ENCODE peak calls at places on chromosomes 1 and 21, in four cellular contexts. C is fibroblast of mammary gland, A is astrocyte of the cerebellum, M is left ventricle myocardium inferior. O is an unnamed sample.

GRCh38 chr1:58063095-58063494 is 483.4 kb downstream of the OMA1 start:
- DNase-seq in M (no peak), C (no peak), A (no peak), O (no peak)

GRCh38 chr1:29256979-29257804 is 20.9 kb downstream of the PTPRU start:
- DNase-seq in A (no peak), C (peak), M (no peak), O (no peak)

GRCh38 chr1:145918992-145919939 is 749 bp upstream of the PEX11B start:
- DNase-seq in M (peak), C (peak), A (no peak), O (no peak)

GRCh38 chr1:213686983-213687382 is 300.8 kb upstream of the PROX1 start:
- DNase-seq in M (no peak), C (no peak), A (no peak), O (no peak)

GRCh38 chr1:223125249-223125648 is 17.8 kb downstream of the TLR5 start:
- DNase-seq in A (no peak), C (no peak), M (no peak), O (no peak)

GRCh38 chr1:143721024-143721373 is 250.8 kb downstream of the FAM72C start:
- DNase-seq in A (no peak), C (no peak), M (no peak), O (no peak)

GRCh38 chr1:171245458-171246064 is 2.7 kb upstream of the FMO1 start:
- DNase-seq in M (no peak), A (no peak), C (peak), O (no peak)

GRCh38 chr1:10734900-10735602 is 61.4 kb downstream of the CASZ1 start:
- DNase-seq in A (no peak), M (peak), C (no peak), O (no peak)

GRCh38 chr1:182685186-182685585 is 799 bp upstream of the RGS8 start:
- DNase-seq in M (no peak), C (no peak), A (no peak), O (no peak)

GRCh38 chr1:25740071-25740470 is 59.9 kb upstream of the SELENON start:
- DNase-seq in A (no peak), M (no peak), C (no peak), O (no peak)

GRCh38 chr1:225911207-225912130 is 12.6 kb downstream of the PYCR2 start:
- DNase-seq in C (peak), M (peak), A (no peak), O (no peak)

GRCh38 chr21:46151261-46151988 is 4.0 kb downstream of the FTCD start:
- DNase-seq in C (no peak), A (no peak), M (no peak), O (no peak)

GRCh38 chr21:45387506-45387905 is 17.5 kb upstream of the COL18A1 start:
- DNase-seq in A (no peak), C (no peak), M (peak), O (no peak)

GRCh38 chr1:183281039-183281438 is 95.0 kb downstream of the LAMC2 start:
- DNase-seq in A (no peak), M (no peak), C (peak), O (no peak)

GRCh38 chr1:59043796-59044195 is 253.1 kb upstream of the FGGY start:
- DNase-seq in C (peak), A (no peak), M (peak), O (peak)

GRCh38 chr1:229230136-229230892 is 40.6 kb upstream of the RAB4A start:
- DNase-seq in M (no peak), C (no peak), A (no peak), O (no peak)

GRCh38 chr1:84510668-84511067 is 4.3 kb upstream of the GNG5 start:
- DNase-seq in M (no peak), A (no peak), C (peak), O (no peak)

GRCh38 chr21:34845521-34846213 is 176.9 kb downstream of the CLIC6 start:
- DNase-seq in M (no peak), A (peak), C (peak), O (peak)

GRCh38 chr1:27321813-27322568 is at the start of gene TMEM222:
- DNase-seq in M (peak), C (peak), A (peak), O (peak)
- TF ChIP-seq CTCF in M (peak), C (no peak), A (no peak), O (no peak)

GRCh38 chr1:241640867-241641542 is 836 bp upstream of the CHML start:
- DNase-seq in A (no peak), M (no peak), C (no peak), O (no peak)
- H3K4me3 ChIP-seq in A (peak), M (peak), C (no peak), O (peak)

GRCh38 chr1:216111842-216112241 is 311.4 kb downstream of the USH2A start:
- DNase-seq in M (no peak), A (no peak), C (peak), O (no peak)
- TF ChIP-seq CTCF in M (peak), A (peak), C (peak), O (peak)

DNA sequence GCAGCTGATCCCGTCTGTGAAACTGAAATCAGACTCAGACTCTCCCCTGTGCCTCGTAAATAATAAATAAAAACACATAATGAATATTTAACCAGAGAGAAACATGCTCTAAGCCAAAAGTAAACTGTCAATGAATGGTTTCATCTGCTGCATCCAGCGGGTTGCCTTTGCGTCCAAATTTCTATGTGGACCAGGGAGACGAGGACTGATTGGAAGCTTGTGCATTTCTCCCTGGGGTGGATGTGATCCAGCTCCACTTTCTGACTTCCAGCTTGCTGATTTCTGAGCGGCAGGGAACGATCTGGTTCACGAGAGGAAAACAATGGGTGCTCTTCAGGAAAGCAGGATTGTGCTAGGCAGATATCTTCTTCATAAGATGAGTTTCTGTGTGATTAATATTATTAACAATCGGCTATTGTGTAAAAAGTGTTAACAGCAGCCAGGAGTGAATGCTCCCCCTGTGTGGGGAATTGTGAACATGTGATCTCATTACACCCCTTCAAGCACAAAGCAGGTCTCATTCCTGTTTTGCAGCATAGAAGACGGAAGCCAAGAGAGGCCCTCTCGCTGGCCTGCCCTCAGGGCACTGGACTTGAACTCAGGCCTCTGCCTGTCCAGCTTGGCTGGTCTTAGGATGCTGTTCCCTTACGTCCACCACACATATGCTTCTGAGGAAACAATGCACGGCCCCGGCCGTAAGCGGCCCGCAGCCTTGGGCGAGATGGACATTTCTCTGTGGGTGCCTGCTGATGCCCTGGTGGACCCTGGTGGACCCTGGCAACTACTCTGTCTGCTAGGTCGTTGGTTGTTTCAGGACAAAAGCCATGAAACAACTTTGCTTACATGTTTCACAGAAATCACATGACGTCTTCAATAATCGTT is 183.3 kb upstream of the C1orf174 start:
- DNase-seq in C (no peak), M (no peak), A (no peak), O (no peak)
- H3K4me3 ChIP-seq in C (no peak), M (no peak), A (no peak), O (no peak)

GRCh38 chr1:154404984-154405761 is at the start of gene IL6R:
- DNase-seq in M (peak), A (peak), C (peak), O (no peak)
- TF ChIP-seq CTCF in M (peak), A (peak), C (peak), O (peak)

O was measured in epithelial cell of proximal tubule.